ENCODE peak calls at places on chromosomes 6 and 20, in seven cellular contexts. Z is coronary artery, L is lower leg skin, M is HFFc6, V is heart left ventricle, C is spleen, X is LNCaP clone FGC. D is an unnamed sample.

GRCh38 chr6:161369339-161369738 is 95.5 kb upstream of the AGPAT4 start:
- DNase-seq in Z (no peak), M (peak; percentile 75), L (no peak), X (no peak), C (no peak), V (no peak), D (no peak)

GRCh38 chr20:51366155-51366886 is 176.2 kb downstream of the NFATC2 start:
- DNase-seq in V (peak; percentile 84), C (peak; percentile 41), M (peak; percentile 100), X (no peak), Z (peak; percentile 89), L (peak; percentile 93), D (peak; percentile 87)

GRCh38 chr6:166940643-166941068 is 15.7 kb downstream of the RNASET2 start:
- DNase-seq in L (peak; percentile 34), X (no peak), Z (no peak), C (no peak), M (no peak), V (no peak), D (no peak)

GRCh38 chr6:145531032-145531431 is 204.3 kb downstream of the EPM2A start:
- DNase-seq in V (no peak), C (no peak), X (no peak), L (no peak), M (no peak), Z (no peak), D (no peak)

GRCh38 chr6:100472674-100473073 is 8.0 kb upstream of the SIM1 start:
- DNase-seq in Z (no peak), M (peak; percentile 81), C (no peak), V (no peak), X (no peak), L (no peak), D (no peak)

GRCh38 chr6:105985098-105985815 is 100.9 kb upstream of the PRDM1 start:
- DNase-seq in C (no peak), X (no peak), Z (no peak), V (no peak), M (no peak), L (no peak), D (no peak)

GRCh38 chr6:32973934-32974333 is 5.5 kb downstream of the BRD2 start:
- DNase-seq in M (peak; percentile 66), V (no peak), L (no peak), C (no peak), X (no peak), Z (no peak), D (no peak)

GRCh38 chr6:4466260-4466659 is 309.9 kb upstream of the CDYL start:
- DNase-seq in C (no peak), V (no peak), X (peak; percentile 74), Z (no peak), M (no peak), L (no peak), D (no peak)

GRCh38 chr6:167337675-167338449 is 13.0 kb downstream of the TTLL2 start:
- DNase-seq in M (no peak), L (peak; percentile 9), X (no peak), Z (no peak), C (no peak), V (no peak), D (no peak)

GRCh38 chr20:53622247-53623114 is 28.8 kb upstream of the ZNF217 start:
- DNase-seq in Z (peak; percentile 58), L (no peak), M (no peak), X (peak; percentile 87), V (no peak), C (no peak), D (no peak)

GRCh38 chr6:18148304-18149025 is 6.4 kb downstream of the TPMT start:
- DNase-seq in L (no peak), M (peak; percentile 93), Z (no peak), C (no peak), X (no peak), V (no peak), D (no peak)

GRCh38 chr20:46027245-46027853 is 1.7 kb upstream of the SLC12A5 start:
- DNase-seq in V (no peak), L (no peak), X (no peak), Z (no peak), M (peak; percentile 56), C (no peak), D (no peak)

GRCh38 chr6:48766349-48766748 is 655.4 kb upstream of the PTCHD4 start:
- DNase-seq in X (no peak), Z (no peak), L (no peak), C (no peak), V (no peak), M (peak; percentile 63), D (no peak)

GRCh38 chr6:154161689-154162088 is 122.6 kb downstream of the OPRM1 start:
- DNase-seq in C (no peak), X (no peak), L (no peak), Z (no peak), V (no peak), M (no peak), D (no peak)

GRCh38 chr6:93675856-93676255 is 256.5 kb upstream of the EPHA7 start:
- DNase-seq in X (no peak), C (no peak), M (no peak), L (no peak), V (no peak), Z (no peak), D (no peak)

GRCh38 chr20:57398901-57399535 is 7.8 kb downstream of the RBM38 start:
- DNase-seq in X (no peak), L (no peak), Z (no peak), C (peak; percentile 82), M (no peak), V (peak; percentile 20), D (no peak)

GRCh38 chr6:167392631-167393301 is 67.9 kb downstream of the TTLL2 start:
- DNase-seq in L (no peak), X (no peak), V (no peak), M (no peak), Z (no peak), C (no peak), D (no peak)

GRCh38 chr6:46501136-46502089 is 10.2 kb upstream of the RCAN2 start:
- DNase-seq in X (no peak), C (no peak), M (no peak), V (no peak), Z (no peak), L (no peak), D (no peak)

GRCh38 chr6:125114248-125114858 is 39.2 kb upstream of the TPD52L1 start:
- DNase-seq in M (peak; percentile 27), X (no peak), L (no peak), C (no peak), Z (no peak), V (peak; percentile 44), D (no peak)

GRCh38 chr20:48357714-48358113 is 470.1 kb downstream of the PREX1 start:
- DNase-seq in V (no peak), M (no peak), Z (no peak), C (no peak), X (no peak), L (no peak), D (no peak)

GRCh38 chr6:137964876-137965275 is 97.8 kb downstream of the TNFAIP3 start:
- DNase-seq in M (no peak), Z (no peak), X (no peak), C (no peak), V (no peak), L (no peak), D (no peak)

GRCh38 chr6:26383624-26384417 is 913 bp downstream of the BTN2A2 start:
- DNase-seq in L (no peak), Z (no peak), V (no peak), X (peak; percentile 46), C (no peak), M (peak; percentile 54), D (no peak)

GRCh38 chr6:11277275-11278206 is 45.1 kb upstream of the NEDD9 start:
- DNase-seq in C (no peak), X (no peak), V (no peak), M (peak; percentile 69), Z (no peak), L (no peak), D (no peak)

GRCh38 chr20:57901526-57901925 is 191.7 kb upstream of the PMEPA1 start:
- DNase-seq in V (no peak), X (no peak), M (no peak), Z (no peak), L (peak; percentile 63), C (no peak), D (no peak)

GRCh38 chr20:32206383-32207210 is 946 bp downstream of the PLAGL2 start:
- DNase-seq in V (no peak), C (no peak), X (no peak), Z (no peak), M (no peak), L (no peak), D (no peak)

GRCh38 chr6:92124126-92124525 is 1295.2 kb downstream of the EPHA7 start:
- DNase-seq in V (no peak), L (no peak), M (no peak), Z (no peak), C (no peak), X (no peak), D (no peak)

GRCh38 chr6:7569082-7569481 is 20.9 kb upstream of the SNRNP48 start:
- DNase-seq in V (no peak), X (no peak), M (no peak), C (no peak), L (no peak), Z (no peak), D (no peak)

GRCh38 chr6:54847799-54848597 is 1.4 kb downstream of the FAM83B start:
- DNase-seq in V (no peak), Z (no peak), C (peak; percentile 22), M (no peak), L (no peak), X (no peak), D (no peak)

GRCh38 chr6:122609881-122610689 is at the start of gene PKIB:
- DNase-seq in L (peak; percentile 91), X (no peak), V (peak; percentile 72), M (peak; percentile 48), Z (peak; percentile 73), C (peak; percentile 89), D (no peak)
- TF ChIP-seq CTCF in L (no peak), X (peak; percentile 64), V (no peak), M (peak; percentile 28), Z (no peak), C (no peak), D (no peak)

GRCh38 chr20:44966030-44966961 is at the start of gene STK4:
- DNase-seq in L (peak; percentile 98), V (peak; percentile 95), Z (peak; percentile 97), M (peak; percentile 79), X (peak; percentile 75), C (peak; percentile 99), D (peak; percentile 97)
- TF ChIP-seq CTCF in L (no peak), V (peak; percentile 32), Z (peak; percentile 30), M (peak; percentile 73), X (peak; percentile 52), C (peak; percentile 81), D (peak; percentile 48)

DNA sequence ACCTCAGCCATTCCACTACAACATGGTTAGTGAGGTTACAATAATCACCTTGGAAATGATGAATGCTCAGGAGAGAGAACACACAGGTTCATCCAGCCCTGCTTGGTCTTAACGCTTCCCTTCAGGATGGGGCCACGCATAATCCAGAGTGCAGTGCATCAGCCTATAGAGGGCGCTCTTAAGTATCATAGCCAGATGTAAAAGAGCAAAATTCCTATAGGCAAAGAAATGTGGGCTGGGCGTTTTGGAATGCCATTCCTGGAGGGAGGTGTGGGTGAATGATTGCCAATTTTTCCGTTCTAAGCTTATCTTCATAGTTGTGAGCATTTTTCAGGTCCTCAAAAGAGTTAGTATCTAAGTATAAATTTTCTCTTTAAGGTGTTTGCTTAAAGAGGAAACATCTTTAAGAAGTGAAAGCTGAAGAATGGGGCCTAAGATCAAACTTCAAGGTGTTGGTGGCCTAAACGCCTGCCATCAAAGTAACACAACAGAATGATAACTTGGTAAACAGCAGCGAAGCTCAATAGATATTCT is 1.8 kb downstream of the RIPOR2 start:
- DNase-seq in V (no peak), X (no peak), Z (no peak), L (no peak), C (peak; percentile 58), M (no peak), D (no peak)
- TF ChIP-seq CTCF in V (peak; percentile 6), X (peak; percentile 15), Z (no peak), L (no peak), C (peak; percentile 85), M (peak; percentile 72), D (peak; percentile 42)

GRCh38 chr20:64133951-64134407 is 26.6 kb upstream of the NPBWR2 start:
- DNase-seq in V (no peak), M (no peak), L (peak; percentile 69), Z (no peak), X (no peak), C (peak; percentile 43), D (no peak)
- TF ChIP-seq CTCF in V (no peak), M (peak; percentile 40), L (no peak), Z (no peak), X (peak; percentile 15), C (no peak), D (no peak)